ENCODE peak calls at places on chromosomes 12 and 14, in four cellular contexts. C is HuH-7; Y is activated naive CD8-positive, alpha-beta T cell treated with anti-CD3 and anti-CD28 coated beads for 36 hours; A is NK-92 treated with Interleukin-12 subunit alpha and Interleukin-12 subunit beta, amount 100 ng/mL, for 24 hours. X is an unnamed sample.

GRCh38 chr12:56565510-56566101 is 44.0 kb downstream of the RBMS2 start:
- DNase-seq in C (peak), Y (peak), A (no peak), X (peak)

GRCh38 chr12:32896438-32897275 is at the start of gene PKP2:
- DNase-seq in C (peak), Y (peak), A (no peak), X (peak)

GRCh38 chr12:27575780-27576154 is 51.8 kb downstream of the PPFIBP1 start:
- DNase-seq in C (no peak), Y (no peak), A (no peak), X (no peak)

GRCh38 chr12:130835011-130835410 is 4.0 kb downstream of the STX2 start:
- DNase-seq in C (no peak), Y (no peak), A (no peak), X (no peak)

GRCh38 chr12:57138526-57139272 is 8.7 kb downstream of the LRP1-AS start:
- DNase-seq in C (peak), Y (no peak), A (no peak), X (no peak)

GRCh38 chr12:10339441-10339840 is 31.8 kb downstream of the KLRD1 start:
- DNase-seq in C (no peak), Y (no peak), A (no peak), X (no peak)

GRCh38 chr14:38774162-38774561 is 328.9 kb downstream of the SEC23A start:
- DNase-seq in C (no peak), Y (no peak), A (no peak), X (no peak)

GRCh38 chr12:69655616-69656336 is 43.3 kb downstream of the BEST3 start:
- DNase-seq in C (no peak), Y (no peak), A (no peak), X (no peak)

GRCh38 chr14:54355698-54356097 is 41.1 kb upstream of the CDKN3 start:
- DNase-seq in C (no peak), Y (no peak), A (no peak), X (no peak)

GRCh38 chr12:111201036-111201435 is 167.9 kb downstream of the PHETA1 start:
- DNase-seq in C (no peak), Y (no peak), A (no peak), X (no peak)

GRCh38 chr14:99201351-99202073 is 70.5 kb downstream of the BCL11B start:
- DNase-seq in C (no peak), Y (no peak), A (no peak), X (no peak)

GRCh38 chr12:51368640-51369517 is 22.3 kb downstream of the GALNT6 start:
- DNase-seq in C (no peak), Y (peak), A (peak), X (no peak)

GRCh38 chr14:23154876-23155587 is 28.4 kb downstream of the SLC7A8 start:
- DNase-seq in C (no peak), Y (no peak), A (no peak), X (no peak)

GRCh38 chr12:27595231-27595642 is 71.2 kb downstream of the PPFIBP1 start:
- DNase-seq in C (no peak), Y (no peak), A (no peak), X (no peak)